ENCODE peak calls at places on chromosomes 11 and 22, in six cellular contexts. K is A549, A is endothelial cell of umbilical vein, V is K562, Y is HepG2, U is GM12878. G is an unnamed sample.

GRCh38 chr11:67321313-67321871 is 18.1 kb downstream of the SSH3 start:
- DNase-seq in A (no peak), Y (no peak), U (no peak), V (no peak), K (no peak), G (no peak)

GRCh38 chr22:45505991-45506743 is 3.5 kb downstream of the FBLN1 start:
- DNase-seq in A (no peak), K (no peak), U (no peak), Y (no peak), V (no peak), G (no peak)

GRCh38 chr22:25067851-25068421 is 115.4 kb downstream of the KIAA1671 start:
- DNase-seq in U (no peak), A (no peak), Y (no peak), V (no peak), K (no peak), G (no peak)

GRCh38 chr22:49827853-49828598 is at the start of gene BRD1:
- DNase-seq in Y (no peak), U (no peak), V (no peak), K (peak; percentile 51), A (peak; percentile 47), G (peak; percentile 78)

GRCh38 chr22:24510694-24511625 is 15.8 kb downstream of the UPB1 start:
- DNase-seq in A (no peak), V (peak; percentile 18), Y (peak; percentile 51), K (no peak), U (no peak), G (peak; percentile 94)

GRCh38 chr11:74896311-74896710 is 52.6 kb downstream of the XRRA1 start:
- DNase-seq in U (no peak), V (no peak), K (no peak), Y (peak; percentile 73), A (no peak), G (no peak)

GRCh38 chr11:77506857-77507256 is 33.0 kb upstream of the PAK1 start:
- DNase-seq in A (peak; percentile 81), V (no peak), Y (no peak), U (no peak), K (no peak), G (no peak)

GRCh38 chr11:22930816-22931594 is 70.7 kb upstream of the CCDC179 start:
- DNase-seq in Y (no peak), A (peak; percentile 60), K (no peak), U (no peak), V (no peak), G (no peak)

GRCh38 chr11:94545641-94546470 is 2.1 kb downstream of the FUT4 start:
- DNase-seq in A (no peak), Y (no peak), V (no peak), K (no peak), U (no peak), G (peak; percentile 74)
- TF ChIP-seq MYC in A (no peak), Y (no peak), V (no peak), K (no peak), U (no peak), G (no peak)

DNA sequence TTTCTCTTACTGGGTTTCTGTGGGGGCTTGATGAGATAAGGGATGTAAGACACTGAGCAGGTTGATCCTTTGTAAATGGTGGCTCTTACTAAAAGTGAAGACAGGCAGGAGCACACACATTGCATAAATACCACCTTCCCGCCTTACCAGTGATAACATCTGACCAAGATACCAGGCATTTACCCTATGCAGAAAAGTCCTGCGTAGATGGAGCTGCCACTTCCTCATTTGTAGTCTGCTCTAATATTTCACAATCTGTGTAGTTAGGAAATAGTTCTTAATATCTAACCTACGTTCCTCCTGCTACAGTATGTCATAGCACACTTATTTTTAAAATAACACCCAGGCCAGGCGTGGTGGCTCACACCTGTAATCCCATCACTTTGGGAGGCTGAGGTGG is 23.9 kb upstream of the SWAP70 start:
- DNase-seq in Y (no peak), K (peak; percentile 33), V (no peak), A (no peak), U (no peak), G (peak; percentile 95)
- TF ChIP-seq MYC in Y (no peak), K (no peak), V (no peak), A (no peak), U (no peak), G (no peak)

GRCh38 chr11:49316180-49316579 is 107.8 kb upstream of the FOLH1 start:
- DNase-seq in V (no peak), U (no peak), Y (no peak), K (no peak), A (no peak), G (no peak)
- TF ChIP-seq MYC in V (no peak), U (no peak), Y (no peak), K (no peak), A (no peak), G (no peak)

DNA sequence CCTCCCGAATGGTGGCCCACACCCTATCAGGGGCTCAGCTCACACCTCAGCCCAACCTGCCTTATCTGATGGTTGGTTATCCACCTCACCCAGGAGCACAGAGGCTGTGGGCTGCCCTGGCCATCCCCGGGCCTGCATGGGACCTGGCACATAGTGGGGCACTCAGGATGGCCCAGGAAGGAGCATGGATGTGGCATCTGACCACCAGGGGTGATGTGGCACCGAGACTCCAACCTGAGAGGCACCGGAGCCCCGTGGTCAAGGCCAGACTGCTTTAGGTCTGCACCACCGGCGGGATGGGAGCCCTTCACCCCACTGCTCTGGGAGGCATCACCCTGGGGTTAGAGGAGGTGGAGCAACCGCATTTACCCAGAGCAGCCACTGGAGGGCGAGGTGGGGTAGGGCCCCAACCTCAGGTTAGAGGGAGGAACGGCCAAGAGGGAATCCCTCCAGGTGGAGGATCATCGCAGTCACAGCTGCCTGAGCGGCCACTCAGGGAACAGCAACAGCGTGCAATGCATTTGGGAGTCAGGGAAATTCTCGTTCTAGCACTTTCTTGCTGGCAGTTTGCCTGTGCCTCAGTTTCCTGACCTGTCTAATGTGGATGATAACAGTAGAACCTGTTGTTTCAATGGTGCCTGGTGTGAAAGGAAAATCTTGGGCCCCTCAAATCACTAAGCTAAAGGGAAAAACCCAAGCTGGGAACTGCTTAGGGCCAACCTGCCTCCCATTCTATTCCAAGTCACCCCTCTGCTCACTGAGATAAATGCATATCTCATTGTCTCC is 52.9 kb upstream of the CARS1 start:
- DNase-seq in U (no peak), K (peak; percentile 36), Y (peak; percentile 15), V (peak; percentile 93), A (peak; percentile 28), G (peak; percentile 66)
- TF ChIP-seq MYC in U (no peak), K (no peak), Y (no peak), V (peak; percentile 30), A (no peak), G (no peak)

GRCh38 chr11:10451399-10452116 is 3.5 kb upstream of the AMPD3 start:
- DNase-seq in V (no peak), U (no peak), A (no peak), Y (no peak), K (no peak), G (peak; percentile 93)

GRCh38 chr11:10450451-10451398 is 4.3 kb upstream of the AMPD3 start:
- DNase-seq in A (no peak), U (no peak), V (no peak), Y (peak; percentile 32), K (peak; percentile 19), G (peak; percentile 71)

GRCh38 chr11:10453261-10453660 is 1.8 kb upstream of the AMPD3 start:
- DNase-seq in A (no peak), K (no peak), Y (no peak), V (no peak), U (no peak), G (no peak)

GRCh38 chr11:10454506-10454901 is 560 bp upstream of the AMPD3 start:
- DNase-seq in A (no peak), V (no peak), Y (no peak), U (no peak), K (no peak), G (no peak)

DNA sequence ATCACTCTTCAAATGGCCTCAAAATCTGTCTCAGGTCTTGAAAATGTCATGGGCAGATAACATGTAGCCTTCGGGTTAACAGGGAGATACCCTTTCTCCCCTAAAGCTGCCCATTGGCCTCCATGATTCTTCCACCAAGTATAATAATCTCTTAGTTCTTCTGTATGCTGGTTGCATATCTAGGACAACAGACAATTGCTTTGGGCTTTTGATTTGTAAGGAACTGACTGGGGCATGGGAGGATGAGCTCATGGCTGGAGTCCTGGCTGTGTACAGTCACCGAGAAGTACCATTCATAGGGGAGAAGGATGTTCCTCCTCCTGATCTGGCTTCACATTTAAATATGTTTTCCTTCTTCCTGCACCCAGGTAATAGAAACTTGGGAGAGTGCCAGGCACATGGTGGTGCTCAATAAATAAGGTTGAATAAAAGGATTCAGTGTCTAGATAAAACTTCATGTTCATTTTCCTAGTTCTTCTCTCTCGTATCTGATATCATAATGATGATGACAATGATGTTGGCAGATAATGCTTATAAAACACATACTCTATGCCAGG is 2.8 kb upstream of the AMPD3 start:
- DNase-seq in K (no peak), Y (no peak), A (no peak), V (no peak), U (no peak), G (peak; percentile 32)
- TF ChIP-seq MYC in K (no peak), Y (no peak), A (no peak), V (no peak), U (no peak), G (no peak)

DNA sequence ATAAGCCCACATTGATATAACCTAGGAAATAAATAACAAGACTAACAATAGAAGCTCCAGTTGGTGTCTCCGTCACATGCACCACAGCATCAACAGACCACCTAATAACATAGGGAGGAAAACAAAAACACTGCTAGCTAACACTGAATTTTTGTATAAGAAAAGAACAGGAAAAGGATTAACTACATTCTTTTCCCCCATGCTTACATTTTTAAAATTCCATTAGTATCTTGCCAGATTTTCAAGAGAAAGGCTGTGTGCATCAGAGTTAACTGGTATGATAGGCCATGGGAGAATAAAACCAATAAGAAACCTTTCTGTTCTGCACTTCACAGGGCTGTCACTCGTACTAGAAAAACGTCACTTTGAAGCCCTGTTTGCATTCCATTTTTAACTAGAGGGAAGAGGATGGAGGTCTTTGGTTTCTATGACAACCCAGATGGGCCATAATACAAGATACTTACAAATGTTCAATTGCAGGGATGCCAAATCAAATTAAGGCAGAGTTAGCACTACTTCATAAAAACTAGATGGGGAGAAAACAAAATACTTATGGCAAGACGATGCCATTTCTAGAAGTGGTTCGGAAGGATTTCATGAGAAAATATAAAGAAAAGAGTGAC is 79.1 kb downstream of the LARGE2 start:
- DNase-seq in Y (no peak), A (peak; percentile 44), V (no peak), K (no peak), U (no peak), G (no peak)
- TF ChIP-seq MYC in Y (no peak), A (no peak), V (no peak), K (no peak), U (no peak), G (no peak)

GRCh38 chr11:86923993-86924766 is 31.0 kb downstream of the FZD4 start:
- DNase-seq in Y (peak; percentile 72), A (no peak), U (no peak), V (no peak), K (no peak), G (no peak)

GRCh38 chr11:86922225-86922624 is 33.0 kb downstream of the FZD4 start:
- DNase-seq in V (no peak), Y (no peak), K (no peak), A (no peak), U (no peak), G (no peak)

GRCh38 chr11:86931059-86931964 is 23.9 kb downstream of the FZD4 start:
- DNase-seq in V (peak; percentile 61), K (no peak), U (no peak), Y (no peak), A (peak; percentile 56), G (no peak)

GRCh38 chr11:86931965-86932332 is 23.2 kb downstream of the FZD4 start:
- DNase-seq in K (peak; percentile 15), V (peak; percentile 55), U (no peak), A (peak; percentile 66), Y (no peak), G (peak; percentile 43)

GRCh38 chr11:86926975-86927374 is 28.2 kb downstream of the FZD4 start:
- DNase-seq in V (no peak), A (no peak), K (no peak), U (no peak), Y (no peak), G (no peak)
- TF ChIP-seq MYC in V (no peak), A (no peak), K (no peak), U (no peak), Y (no peak), G (no peak)

G was measured in NB4.